ENCODE peak calls at places on chromosomes 16 and 17, in four cellular contexts. One of them, this sample, is unnamed.

GRCh38 chr17:68584904-68585303 is 16.3 kb downstream of the FAM20A start:
- ATAC-seq in activated CD8-positive, alpha-beta T cell treated with anti-CD3 and anti-CD28 coated beads, Interleukin-2, amount 10 ng/mL, durations not matched to agents 7 days and 5 days: no peak
- ATAC-seq in activated naive CD8-positive, alpha-beta T cell treated with anti-CD3 and anti-CD28 coated beads, Interleukin-2, amount 10 ng/mL, durations not matched to agents 7 days and 5 days: no peak
- ATAC-seq in Right ventricle myocardium inferior: no peak
- ATAC-seq in this sample: no peak

GRCh38 chr16:58195771-58196170 is 2.1 kb downstream of the CSNK2A2 start:
- ATAC-seq in activated CD8-positive, alpha-beta T cell treated with anti-CD3 and anti-CD28 coated beads, Interleukin-2, amount 10 ng/mL, durations not matched to agents 7 days and 5 days: no peak
- ATAC-seq in activated naive CD8-positive, alpha-beta T cell treated with anti-CD3 and anti-CD28 coated beads, Interleukin-2, amount 10 ng/mL, durations not matched to agents 7 days and 5 days: no peak
- ATAC-seq in Right ventricle myocardium inferior: no peak
- ATAC-seq in this sample: no peak

GRCh38 chr16:30355144-30355953 is at the start of gene CD2BP2:
- ATAC-seq in Right ventricle myocardium inferior: peak; percentile 93
- ATAC-seq in activated naive CD8-positive, alpha-beta T cell treated with anti-CD3 and anti-CD28 coated beads, Interleukin-2, amount 10 ng/mL, durations not matched to agents 7 days and 5 days: peak; percentile 81
- ATAC-seq in activated CD8-positive, alpha-beta T cell treated with anti-CD3 and anti-CD28 coated beads, Interleukin-2, amount 10 ng/mL, durations not matched to agents 7 days and 5 days: peak; percentile 83
- ATAC-seq in this sample: peak; percentile 90

GRCh38 chr17:19362293-19363113 is at the start of gene B9D1:
- ATAC-seq in activated naive CD8-positive, alpha-beta T cell treated with anti-CD3 and anti-CD28 coated beads, Interleukin-2, amount 10 ng/mL, durations not matched to agents 7 days and 5 days: peak; percentile 87
- ATAC-seq in activated CD8-positive, alpha-beta T cell treated with anti-CD3 and anti-CD28 coated beads, Interleukin-2, amount 10 ng/mL, durations not matched to agents 7 days and 5 days: peak; percentile 89
- ATAC-seq in Right ventricle myocardium inferior: peak; percentile 95
- ATAC-seq in this sample: peak; percentile 94

GRCh38 chr17:50170662-50171370 is 5.0 kb downstream of the SGCA start:
- ATAC-seq in activated CD8-positive, alpha-beta T cell treated with anti-CD3 and anti-CD28 coated beads, Interleukin-2, amount 10 ng/mL, durations not matched to agents 7 days and 5 days: peak; percentile 48
- ATAC-seq in Right ventricle myocardium inferior: no peak
- ATAC-seq in activated naive CD8-positive, alpha-beta T cell treated with anti-CD3 and anti-CD28 coated beads, Interleukin-2, amount 10 ng/mL, durations not matched to agents 7 days and 5 days: peak; percentile 19
- ATAC-seq in this sample: peak; percentile 35

GRCh38 chr17:45430738-45431530 is 1.7 kb downstream of the ARHGAP27 start:
- ATAC-seq in activated CD8-positive, alpha-beta T cell treated with anti-CD3 and anti-CD28 coated beads, Interleukin-2, amount 10 ng/mL, durations not matched to agents 7 days and 5 days: peak; percentile 48
- ATAC-seq in Right ventricle myocardium inferior: no peak
- ATAC-seq in activated naive CD8-positive, alpha-beta T cell treated with anti-CD3 and anti-CD28 coated beads, Interleukin-2, amount 10 ng/mL, durations not matched to agents 7 days and 5 days: peak; percentile 43
- ATAC-seq in this sample: peak; percentile 57

GRCh38 chr17:21289902-21290571 is 5.5 kb downstream of the MAP2K3 start:
- ATAC-seq in activated CD8-positive, alpha-beta T cell treated with anti-CD3 and anti-CD28 coated beads, Interleukin-2, amount 10 ng/mL, durations not matched to agents 7 days and 5 days: no peak
- ATAC-seq in activated naive CD8-positive, alpha-beta T cell treated with anti-CD3 and anti-CD28 coated beads, Interleukin-2, amount 10 ng/mL, durations not matched to agents 7 days and 5 days: no peak
- ATAC-seq in Right ventricle myocardium inferior: peak; percentile 64
- ATAC-seq in this sample: no peak

GRCh38 chr17:78498848-78499247 is 78.3 kb downstream of the DNAH17 start:
- ATAC-seq in Right ventricle myocardium inferior: no peak
- ATAC-seq in activated CD8-positive, alpha-beta T cell treated with anti-CD3 and anti-CD28 coated beads, Interleukin-2, amount 10 ng/mL, durations not matched to agents 7 days and 5 days: no peak
- ATAC-seq in activated naive CD8-positive, alpha-beta T cell treated with anti-CD3 and anti-CD28 coated beads, Interleukin-2, amount 10 ng/mL, durations not matched to agents 7 days and 5 days: no peak
- ATAC-seq in this sample: no peak

GRCh38 chr16:831571-832443 is 31.3 kb upstream of the GNG13 start:
- ATAC-seq in activated CD8-positive, alpha-beta T cell treated with anti-CD3 and anti-CD28 coated beads, Interleukin-2, amount 10 ng/mL, durations not matched to agents 7 days and 5 days: no peak
- ATAC-seq in Right ventricle myocardium inferior: no peak
- ATAC-seq in activated naive CD8-positive, alpha-beta T cell treated with anti-CD3 and anti-CD28 coated beads, Interleukin-2, amount 10 ng/mL, durations not matched to agents 7 days and 5 days: no peak
- ATAC-seq in this sample: no peak

GRCh38 chr16:64712027-64712426 is 409.8 kb downstream of the CDH11 start:
- ATAC-seq in Right ventricle myocardium inferior: no peak
- ATAC-seq in activated CD8-positive, alpha-beta T cell treated with anti-CD3 and anti-CD28 coated beads, Interleukin-2, amount 10 ng/mL, durations not matched to agents 7 days and 5 days: no peak
- ATAC-seq in activated naive CD8-positive, alpha-beta T cell treated with anti-CD3 and anti-CD28 coated beads, Interleukin-2, amount 10 ng/mL, durations not matched to agents 7 days and 5 days: no peak
- ATAC-seq in this sample: no peak

GRCh38 chr16:8955828-8956227 is 7.9 kb downstream of the USP7 start:
- ATAC-seq in Right ventricle myocardium inferior: no peak
- ATAC-seq in activated naive CD8-positive, alpha-beta T cell treated with anti-CD3 and anti-CD28 coated beads, Interleukin-2, amount 10 ng/mL, durations not matched to agents 7 days and 5 days: no peak
- ATAC-seq in activated CD8-positive, alpha-beta T cell treated with anti-CD3 and anti-CD28 coated beads, Interleukin-2, amount 10 ng/mL, durations not matched to agents 7 days and 5 days: no peak
- ATAC-seq in this sample: no peak

GRCh38 chr17:50935201-50936124 is 69.3 kb upstream of the TOB1 start:
- ATAC-seq in Right ventricle myocardium inferior: peak; percentile 11
- ATAC-seq in activated CD8-positive, alpha-beta T cell treated with anti-CD3 and anti-CD28 coated beads, Interleukin-2, amount 10 ng/mL, durations not matched to agents 7 days and 5 days: no peak
- ATAC-seq in activated naive CD8-positive, alpha-beta T cell treated with anti-CD3 and anti-CD28 coated beads, Interleukin-2, amount 10 ng/mL, durations not matched to agents 7 days and 5 days: no peak
- ATAC-seq in this sample: peak; percentile 30

GRCh38 chr16:87914326-87914725 is 22.0 kb downstream of the CA5A start:
- ATAC-seq in activated CD8-positive, alpha-beta T cell treated with anti-CD3 and anti-CD28 coated beads, Interleukin-2, amount 10 ng/mL, durations not matched to agents 7 days and 5 days: no peak
- ATAC-seq in Right ventricle myocardium inferior: no peak
- ATAC-seq in activated naive CD8-positive, alpha-beta T cell treated with anti-CD3 and anti-CD28 coated beads, Interleukin-2, amount 10 ng/mL, durations not matched to agents 7 days and 5 days: no peak
- ATAC-seq in this sample: no peak

GRCh38 chr17:78796134-78796900 is 14.2 kb upstream of the CYTH1 start:
- ATAC-seq in Right ventricle myocardium inferior: peak; percentile 53
- ATAC-seq in activated CD8-positive, alpha-beta T cell treated with anti-CD3 and anti-CD28 coated beads, Interleukin-2, amount 10 ng/mL, durations not matched to agents 7 days and 5 days: no peak
- ATAC-seq in activated naive CD8-positive, alpha-beta T cell treated with anti-CD3 and anti-CD28 coated beads, Interleukin-2, amount 10 ng/mL, durations not matched to agents 7 days and 5 days: no peak
- ATAC-seq in this sample: no peak

GRCh38 chr17:62876664-62877411 is 68.7 kb upstream of the MARCHF10 start:
- ATAC-seq in Right ventricle myocardium inferior: no peak
- ATAC-seq in activated CD8-positive, alpha-beta T cell treated with anti-CD3 and anti-CD28 coated beads, Interleukin-2, amount 10 ng/mL, durations not matched to agents 7 days and 5 days: no peak
- ATAC-seq in activated naive CD8-positive, alpha-beta T cell treated with anti-CD3 and anti-CD28 coated beads, Interleukin-2, amount 10 ng/mL, durations not matched to agents 7 days and 5 days: no peak
- ATAC-seq in this sample: peak; percentile 85

GRCh38 chr17:76265624-76266243 is 586 bp downstream of the UBALD2 start:
- ATAC-seq in activated naive CD8-positive, alpha-beta T cell treated with anti-CD3 and anti-CD28 coated beads, Interleukin-2, amount 10 ng/mL, durations not matched to agents 7 days and 5 days: no peak
- ATAC-seq in Right ventricle myocardium inferior: no peak
- ATAC-seq in activated CD8-positive, alpha-beta T cell treated with anti-CD3 and anti-CD28 coated beads, Interleukin-2, amount 10 ng/mL, durations not matched to agents 7 days and 5 days: no peak
- ATAC-seq in this sample: no peak

GRCh38 chr17:46744441-46744840 is 74.1 kb downstream of the WNT3 start:
- ATAC-seq in activated naive CD8-positive, alpha-beta T cell treated with anti-CD3 and anti-CD28 coated beads, Interleukin-2, amount 10 ng/mL, durations not matched to agents 7 days and 5 days: no peak
- ATAC-seq in activated CD8-positive, alpha-beta T cell treated with anti-CD3 and anti-CD28 coated beads, Interleukin-2, amount 10 ng/mL, durations not matched to agents 7 days and 5 days: no peak
- ATAC-seq in Right ventricle myocardium inferior: no peak
- ATAC-seq in this sample: no peak

GRCh38 chr16:11401161-11402050 is 56.1 kb downstream of the RMI2 start:
- ATAC-seq in activated CD8-positive, alpha-beta T cell treated with anti-CD3 and anti-CD28 coated beads, Interleukin-2, amount 10 ng/mL, durations not matched to agents 7 days and 5 days: no peak
- ATAC-seq in activated naive CD8-positive, alpha-beta T cell treated with anti-CD3 and anti-CD28 coated beads, Interleukin-2, amount 10 ng/mL, durations not matched to agents 7 days and 5 days: no peak
- ATAC-seq in Right ventricle myocardium inferior: peak; percentile 52
- ATAC-seq in this sample: peak; percentile 9

GRCh38 chr16:88907768-88908167 is 41.3 kb upstream of the PABPN1L start:
- ATAC-seq in activated naive CD8-positive, alpha-beta T cell treated with anti-CD3 and anti-CD28 coated beads, Interleukin-2, amount 10 ng/mL, durations not matched to agents 7 days and 5 days: no peak
- ATAC-seq in activated CD8-positive, alpha-beta T cell treated with anti-CD3 and anti-CD28 coated beads, Interleukin-2, amount 10 ng/mL, durations not matched to agents 7 days and 5 days: no peak
- ATAC-seq in Right ventricle myocardium inferior: no peak
- ATAC-seq in this sample: peak; percentile 31

GRCh38 chr17:42193216-42194132 is 820 bp downstream of the GHDC start:
- ATAC-seq in Right ventricle myocardium inferior: peak; percentile 2
- ATAC-seq in activated CD8-positive, alpha-beta T cell treated with anti-CD3 and anti-CD28 coated beads, Interleukin-2, amount 10 ng/mL, durations not matched to agents 7 days and 5 days: peak; percentile 21
- ATAC-seq in activated naive CD8-positive, alpha-beta T cell treated with anti-CD3 and anti-CD28 coated beads, Interleukin-2, amount 10 ng/mL, durations not matched to agents 7 days and 5 days: peak; percentile 38
- ATAC-seq in this sample: peak; percentile 2

GRCh38 chr17:12982224-12982623 is 35.6 kb downstream of the ELAC2 start:
- ATAC-seq in activated CD8-positive, alpha-beta T cell treated with anti-CD3 and anti-CD28 coated beads, Interleukin-2, amount 10 ng/mL, durations not matched to agents 7 days and 5 days: no peak
- ATAC-seq in Right ventricle myocardium inferior: no peak
- ATAC-seq in activated naive CD8-positive, alpha-beta T cell treated with anti-CD3 and anti-CD28 coated beads, Interleukin-2, amount 10 ng/mL, durations not matched to agents 7 days and 5 days: peak; percentile 30
- ATAC-seq in this sample: no peak

GRCh38 chr17:58632324-58633314 is 59.2 kb downstream of the TEX14 start:
- ATAC-seq in activated naive CD8-positive, alpha-beta T cell treated with anti-CD3 and anti-CD28 coated beads, Interleukin-2, amount 10 ng/mL, durations not matched to agents 7 days and 5 days: no peak
- ATAC-seq in Right ventricle myocardium inferior: no peak
- ATAC-seq in activated CD8-positive, alpha-beta T cell treated with anti-CD3 and anti-CD28 coated beads, Interleukin-2, amount 10 ng/mL, durations not matched to agents 7 days and 5 days: no peak
- ATAC-seq in this sample: no peak

GRCh38 chr17:13087802-13088201 is 70.0 kb upstream of the ELAC2 start:
- ATAC-seq in Right ventricle myocardium inferior: no peak
- ATAC-seq in activated CD8-positive, alpha-beta T cell treated with anti-CD3 and anti-CD28 coated beads, Interleukin-2, amount 10 ng/mL, durations not matched to agents 7 days and 5 days: no peak
- ATAC-seq in activated naive CD8-positive, alpha-beta T cell treated with anti-CD3 and anti-CD28 coated beads, Interleukin-2, amount 10 ng/mL, durations not matched to agents 7 days and 5 days: no peak
- ATAC-seq in this sample: no peak

GRCh38 chr17:81612172-81612571 is 24.7 kb downstream of the NPLOC4 start:
- ATAC-seq in Right ventricle myocardium inferior: peak; percentile 27
- ATAC-seq in activated naive CD8-positive, alpha-beta T cell treated with anti-CD3 and anti-CD28 coated beads, Interleukin-2, amount 10 ng/mL, durations not matched to agents 7 days and 5 days: no peak
- ATAC-seq in activated CD8-positive, alpha-beta T cell treated with anti-CD3 and anti-CD28 coated beads, Interleukin-2, amount 10 ng/mL, durations not matched to agents 7 days and 5 days: no peak
- ATAC-seq in this sample: no peak

GRCh38 chr16:85136213-85136704 is 24.0 kb upstream of the CIBAR2 start:
- ATAC-seq in activated CD8-positive, alpha-beta T cell treated with anti-CD3 and anti-CD28 coated beads, Interleukin-2, amount 10 ng/mL, durations not matched to agents 7 days and 5 days: no peak
- ATAC-seq in Right ventricle myocardium inferior: peak; percentile 21
- ATAC-seq in activated naive CD8-positive, alpha-beta T cell treated with anti-CD3 and anti-CD28 coated beads, Interleukin-2, amount 10 ng/mL, durations not matched to agents 7 days and 5 days: no peak
- ATAC-seq in this sample: no peak

GRCh38 chr16:15961060-15961511 is 11.7 kb downstream of the ABCC1 start:
- ATAC-seq in activated CD8-positive, alpha-beta T cell treated with anti-CD3 and anti-CD28 coated beads, Interleukin-2, amount 10 ng/mL, durations not matched to agents 7 days and 5 days: peak; percentile 83
- ATAC-seq in activated naive CD8-positive, alpha-beta T cell treated with anti-CD3 and anti-CD28 coated beads, Interleukin-2, amount 10 ng/mL, durations not matched to agents 7 days and 5 days: peak; percentile 83
- ATAC-seq in Right ventricle myocardium inferior: no peak
- ATAC-seq in this sample: no peak

GRCh38 chr16:4637501-4638166 is 13.0 kb downstream of the MGRN1 start:
- ATAC-seq in Right ventricle myocardium inferior: no peak
- ATAC-seq in activated naive CD8-positive, alpha-beta T cell treated with anti-CD3 and anti-CD28 coated beads, Interleukin-2, amount 10 ng/mL, durations not matched to agents 7 days and 5 days: no peak
- ATAC-seq in activated CD8-positive, alpha-beta T cell treated with anti-CD3 and anti-CD28 coated beads, Interleukin-2, amount 10 ng/mL, durations not matched to agents 7 days and 5 days: no peak
- ATAC-seq in this sample: no peak

GRCh38 chr16:85090166-85090565 is 22.1 kb downstream of the CIBAR2 start:
- ATAC-seq in activated CD8-positive, alpha-beta T cell treated with anti-CD3 and anti-CD28 coated beads, Interleukin-2, amount 10 ng/mL, durations not matched to agents 7 days and 5 days: no peak
- ATAC-seq in activated naive CD8-positive, alpha-beta T cell treated with anti-CD3 and anti-CD28 coated beads, Interleukin-2, amount 10 ng/mL, durations not matched to agents 7 days and 5 days: no peak
- ATAC-seq in Right ventricle myocardium inferior: no peak
- ATAC-seq in this sample: no peak

GRCh38 chr16:81767987-81768592 is 11.0 kb upstream of the PLCG2 start:
- ATAC-seq in Right ventricle myocardium inferior: no peak
- ATAC-seq in activated naive CD8-positive, alpha-beta T cell treated with anti-CD3 and anti-CD28 coated beads, Interleukin-2, amount 10 ng/mL, durations not matched to agents 7 days and 5 days: no peak
- ATAC-seq in activated CD8-positive, alpha-beta T cell treated with anti-CD3 and anti-CD28 coated beads, Interleukin-2, amount 10 ng/mL, durations not matched to agents 7 days and 5 days: no peak
- ATAC-seq in this sample: no peak

GRCh38 chr17:12744298-12744697 is 45.0 kb upstream of the ARHGAP44 start:
- ATAC-seq in activated naive CD8-positive, alpha-beta T cell treated with anti-CD3 and anti-CD28 coated beads, Interleukin-2, amount 10 ng/mL, durations not matched to agents 7 days and 5 days: no peak
- ATAC-seq in activated CD8-positive, alpha-beta T cell treated with anti-CD3 and anti-CD28 coated beads, Interleukin-2, amount 10 ng/mL, durations not matched to agents 7 days and 5 days: no peak
- ATAC-seq in Right ventricle myocardium inferior: peak; percentile 87
- ATAC-seq in this sample: no peak

GRCh38 chr17:69857412-69857835 is 217.6 kb upstream of the KCNJ16 start:
- ATAC-seq in activated naive CD8-positive, alpha-beta T cell treated with anti-CD3 and anti-CD28 coated beads, Interleukin-2, amount 10 ng/mL, durations not matched to agents 7 days and 5 days: no peak
- ATAC-seq in Right ventricle myocardium inferior: no peak
- ATAC-seq in activated CD8-positive, alpha-beta T cell treated with anti-CD3 and anti-CD28 coated beads, Interleukin-2, amount 10 ng/mL, durations not matched to agents 7 days and 5 days: no peak
- ATAC-seq in this sample: no peak

GRCh38 chr16:27326738-27327585 is 13.2 kb downstream of the IL4R start:
- ATAC-seq in activated CD8-positive, alpha-beta T cell treated with anti-CD3 and anti-CD28 coated beads, Interleukin-2, amount 10 ng/mL, durations not matched to agents 7 days and 5 days: peak; percentile 76
- ATAC-seq in activated naive CD8-positive, alpha-beta T cell treated with anti-CD3 and anti-CD28 coated beads, Interleukin-2, amount 10 ng/mL, durations not matched to agents 7 days and 5 days: peak; percentile 74
- ATAC-seq in Right ventricle myocardium inferior: peak; percentile 85
- ATAC-seq in this sample: peak; percentile 85